ENCODE peak calls at places on chromosome X, in four cellular contexts. T, N, O and F are unnamed samples.
A peak's percentile ranks its signal among the peaks of the same experiment; 100 is the strongest.

GRCh38 chrX:134721766-134722532 is 63.7 kb upstream of the PLAC1 start:
- DNase-seq in O (no peak), T (no peak), N (no peak), F (no peak)

GRCh38 chrX:3548743-3549441 is 164.6 kb downstream of the PRKX start:
- DNase-seq in N (no peak), O (no peak), T (no peak), F (no peak)

GRCh38 chrX:71671938-71672337 is 4.6 kb downstream of the LOC101059915 start:
- DNase-seq in O (no peak), N (peak; percentile 21), T (no peak), F (no peak)

GRCh38 chrX:2647627-2648026 is 43.5 kb upstream of the CD99 start:
- DNase-seq in N (no peak), O (no peak), T (no peak), F (no peak)

GRCh38 chrX:155056471-155056870 is 14.5 kb downstream of the CMC4 start:
- DNase-seq in T (no peak), O (no peak), N (no peak), F (no peak)

GRCh38 chrX:120549483-120550452 is 11.0 kb downstream of the CUL4B start:
- DNase-seq in O (no peak), N (peak; percentile 61), T (peak; percentile 82), F (no peak)

GRCh38 chrX:132612990-132613564 is 124.2 kb upstream of the MBNL3 start:
- DNase-seq in T (no peak), N (no peak), O (no peak), F (no peak)

GRCh38 chrX:618761-619450 is 11.7 kb upstream of the SHOX start:
- DNase-seq in N (peak; percentile 7), T (no peak), O (no peak), F (no peak)

GRCh38 chrX:53374923-53375322 is 47.5 kb downstream of the SMC1A start:
- DNase-seq in T (no peak), N (no peak), O (no peak), F (no peak)

GRCh38 chrX:80879143-80879542 is 69.5 kb upstream of the BRWD3 start:
- DNase-seq in T (no peak), N (no peak), O (no peak), F (no peak)

GRCh38 chrX:47232803-47233332 is at the start of gene USP11:
- DNase-seq in O (peak; percentile 48), T (no peak), N (no peak), F (peak; percentile 56)

GRCh38 chrX:131987252-131987651 is 35.9 kb upstream of the STK26 start:
- DNase-seq in T (no peak), N (no peak), O (no peak), F (no peak)

GRCh38 chrX:136185409-136186022 is 38.2 kb downstream of the FHL1 start:
- DNase-seq in T (no peak), N (no peak), O (no peak), F (no peak)

GRCh38 chrX:17846045-17846444 is 15.1 kb downstream of the RAI2 start:
- DNase-seq in O (no peak), N (no peak), T (no peak), F (no peak)

GRCh38 chrX:153668423-153669173 is 5.0 kb downstream of the PNCK start:
- DNase-seq in N (no peak), T (no peak), O (no peak), F (no peak)

GRCh38 chrX:3262906-3263305 is 83.5 kb downstream of the MXRA5 start:
- DNase-seq in O (no peak), T (peak; percentile 67), N (no peak), F (no peak)

GRCh38 chrX:110248582-110248981 is 69.3 kb downstream of the AMMECR1 start:
- DNase-seq in T (no peak), O (no peak), N (no peak), F (no peak)

GRCh38 chrX:9885150-9885549 is 82.0 kb upstream of the CLDN34 start:
- DNase-seq in O (peak; percentile 18), T (no peak), N (no peak), F (peak; percentile 70)